ENCODE peak calls at places on chromosomes 3 and 15, in seven cellular contexts. One of them, this sample, is unnamed.
A peak's percentile ranks its signal among the peaks of the same experiment; 100 is the strongest.

GRCh38 chr3:48727511-48727910 is 10.5 kb upstream of the IP6K2 start:
- DNase-seq in AG10803: no peak
- DNase-seq in GM06990: no peak
- DNase-seq in pancreas: no peak
- DNase-seq in right lobe of liver: no peak
- DNase-seq in ovary: no peak
- DNase-seq in colonic mucosa: no peak
- DNase-seq in this sample: no peak

GRCh38 chr3:126567696-126568438 is 9.1 kb upstream of the C3orf22 start:
- DNase-seq in AG10803: no peak
- DNase-seq in GM06990: no peak
- DNase-seq in pancreas: no peak
- DNase-seq in right lobe of liver: no peak
- DNase-seq in ovary: no peak
- DNase-seq in colonic mucosa: no peak
- DNase-seq in this sample: no peak

GRCh38 chr3:46673151-46674030 is 20.1 kb downstream of the ALS2CL start:
- DNase-seq in AG10803: no peak
- DNase-seq in GM06990: no peak
- DNase-seq in pancreas: peak; percentile 39
- DNase-seq in right lobe of liver: peak; percentile 11
- DNase-seq in ovary: no peak
- DNase-seq in colonic mucosa: no peak
- DNase-seq in this sample: no peak

GRCh38 chr3:105606052-105606451 is 239.3 kb downstream of the ALCAM start:
- DNase-seq in AG10803: peak; percentile 51
- DNase-seq in GM06990: no peak
- DNase-seq in pancreas: no peak
- DNase-seq in right lobe of liver: no peak
- DNase-seq in ovary: no peak
- DNase-seq in colonic mucosa: no peak
- DNase-seq in this sample: peak; percentile 58

GRCh38 chr15:24898715-24899278 is 56.0 kb upstream of the SNRPN start:
- DNase-seq in AG10803: no peak
- DNase-seq in GM06990: no peak
- DNase-seq in pancreas: no peak
- DNase-seq in right lobe of liver: no peak
- DNase-seq in ovary: no peak
- DNase-seq in colonic mucosa: no peak
- DNase-seq in this sample: no peak

GRCh38 chr3:77795013-77795412 is 755.1 kb downstream of the ROBO2 start:
- DNase-seq in AG10803: no peak
- DNase-seq in GM06990: no peak
- DNase-seq in pancreas: no peak
- DNase-seq in right lobe of liver: no peak
- DNase-seq in ovary: no peak
- DNase-seq in colonic mucosa: peak; percentile 39
- DNase-seq in this sample: no peak

GRCh38 chr3:128395500-128396125 is 71.1 kb downstream of the DNAJB8 start:
- DNase-seq in AG10803: peak; percentile 9
- DNase-seq in GM06990: no peak
- DNase-seq in pancreas: peak; percentile 76
- DNase-seq in right lobe of liver: no peak
- DNase-seq in ovary: peak; percentile 44
- DNase-seq in colonic mucosa: no peak
- DNase-seq in this sample: peak; percentile 22

GRCh38 chr3:53846851-53847155 is 435 bp downstream of the IL17RB start:
- DNase-seq in AG10803: no peak
- DNase-seq in GM06990: no peak
- DNase-seq in pancreas: no peak
- DNase-seq in right lobe of liver: no peak
- DNase-seq in ovary: no peak
- DNase-seq in colonic mucosa: no peak
- DNase-seq in this sample: no peak

GRCh38 chr3:195813916-195814486 is 2.3 kb upstream of the MUC4 start:
- DNase-seq in AG10803: no peak
- DNase-seq in GM06990: no peak
- DNase-seq in pancreas: peak; percentile 40
- DNase-seq in right lobe of liver: no peak
- DNase-seq in ovary: no peak
- DNase-seq in colonic mucosa: no peak
- DNase-seq in this sample: no peak

GRCh38 chr3:184234224-184234623 is 4.8 kb downstream of the VWA5B2 start:
- DNase-seq in AG10803: peak; percentile 68
- DNase-seq in GM06990: no peak
- DNase-seq in pancreas: peak; percentile 79
- DNase-seq in right lobe of liver: no peak
- DNase-seq in ovary: no peak
- DNase-seq in colonic mucosa: no peak
- DNase-seq in this sample: peak; percentile 76

GRCh38 chr3:130907966-130908365 is 14.1 kb downstream of the ATP2C1 start:
- DNase-seq in AG10803: no peak
- DNase-seq in GM06990: no peak
- DNase-seq in pancreas: no peak
- DNase-seq in right lobe of liver: no peak
- DNase-seq in ovary: no peak
- DNase-seq in colonic mucosa: no peak
- DNase-seq in this sample: no peak
- TF ChIP-seq CTCF in AG10803: no peak
- TF ChIP-seq CTCF in GM06990: no peak
- TF ChIP-seq CTCF in pancreas: no peak
- TF ChIP-seq CTCF in right lobe of liver: no peak
- TF ChIP-seq CTCF in ovary: no peak
- TF ChIP-seq CTCF in colonic mucosa: no peak
- TF ChIP-seq CTCF in this sample: no peak

GRCh38 chr3:188439080-188439479 is 285.1 kb downstream of the LPP start:
- DNase-seq in AG10803: no peak
- DNase-seq in GM06990: no peak
- DNase-seq in pancreas: no peak
- DNase-seq in right lobe of liver: no peak
- DNase-seq in ovary: no peak
- DNase-seq in colonic mucosa: no peak
- DNase-seq in this sample: no peak
- H3K4me3 ChIP-seq in AG10803: no peak overlapping the region
- H3K4me3 ChIP-seq in GM06990: no peak overlapping the region
- H3K4me3 ChIP-seq in pancreas: no peak overlapping the region
- H3K4me3 ChIP-seq in right lobe of liver: no peak overlapping the region
- H3K4me3 ChIP-seq in ovary: no peak overlapping the region
- H3K4me3 ChIP-seq in colonic mucosa: no peak overlapping the region
- H3K4me3 ChIP-seq in this sample: no peak overlapping the region

GRCh38 chr3:50212502-50212901 is 7.4 kb downstream of the SLC38A3 start:
- DNase-seq in AG10803: no peak
- DNase-seq in GM06990: no peak
- DNase-seq in pancreas: no peak
- DNase-seq in right lobe of liver: no peak
- DNase-seq in ovary: no peak
- DNase-seq in colonic mucosa: no peak
- DNase-seq in this sample: no peak
- TF ChIP-seq CTCF in AG10803: peak; percentile 20
- TF ChIP-seq CTCF in GM06990: peak; percentile 14
- TF ChIP-seq CTCF in pancreas: no peak
- TF ChIP-seq CTCF in right lobe of liver: peak; percentile 21
- TF ChIP-seq CTCF in ovary: no peak
- TF ChIP-seq CTCF in colonic mucosa: no peak
- TF ChIP-seq CTCF in this sample: no peak

GRCh38 chr3:149872589-149872988 is 59.6 kb downstream of the RNF13 start:
- DNase-seq in AG10803: no peak
- DNase-seq in GM06990: no peak
- DNase-seq in pancreas: no peak
- DNase-seq in right lobe of liver: no peak
- DNase-seq in ovary: no peak
- DNase-seq in colonic mucosa: no peak
- DNase-seq in this sample: no peak

GRCh38 chr3:149871855-149872254 is 58.8 kb downstream of the RNF13 start:
- DNase-seq in AG10803: peak; percentile 17
- DNase-seq in GM06990: no peak
- DNase-seq in pancreas: no peak
- DNase-seq in right lobe of liver: no peak
- DNase-seq in ovary: no peak
- DNase-seq in colonic mucosa: no peak
- DNase-seq in this sample: no peak

DNA sequence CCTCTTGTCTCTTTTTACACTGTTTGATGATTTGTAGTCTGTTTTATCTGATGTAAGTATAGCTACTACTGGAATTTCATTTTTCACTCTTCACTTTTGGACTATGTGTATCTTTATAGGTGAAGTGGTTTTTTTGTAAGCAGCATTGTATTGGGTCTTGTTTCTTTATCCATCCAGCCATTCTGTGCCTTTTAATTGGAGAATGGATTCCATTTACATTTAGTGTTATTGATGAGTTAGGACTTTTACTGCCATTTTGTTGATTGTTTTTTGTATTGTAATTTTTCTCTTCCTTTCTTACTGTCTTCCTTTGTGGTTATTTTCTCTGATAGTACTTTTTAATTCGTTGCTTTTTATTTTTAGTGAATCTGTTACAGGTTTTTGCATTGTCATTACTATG is 54.5 kb downstream of the RNF13 start:
- DNase-seq in AG10803: no peak
- DNase-seq in GM06990: no peak
- DNase-seq in pancreas: no peak
- DNase-seq in right lobe of liver: no peak
- DNase-seq in ovary: no peak
- DNase-seq in colonic mucosa: no peak
- DNase-seq in this sample: no peak
- H3K4me3 ChIP-seq in AG10803: no peak overlapping the region
- H3K4me3 ChIP-seq in GM06990: no peak overlapping the region
- H3K4me3 ChIP-seq in pancreas: no peak overlapping the region
- H3K4me3 ChIP-seq in right lobe of liver: no peak overlapping the region
- H3K4me3 ChIP-seq in ovary: no peak overlapping the region
- H3K4me3 ChIP-seq in colonic mucosa: no peak overlapping the region
- H3K4me3 ChIP-seq in this sample: no peak overlapping the region

DNA sequence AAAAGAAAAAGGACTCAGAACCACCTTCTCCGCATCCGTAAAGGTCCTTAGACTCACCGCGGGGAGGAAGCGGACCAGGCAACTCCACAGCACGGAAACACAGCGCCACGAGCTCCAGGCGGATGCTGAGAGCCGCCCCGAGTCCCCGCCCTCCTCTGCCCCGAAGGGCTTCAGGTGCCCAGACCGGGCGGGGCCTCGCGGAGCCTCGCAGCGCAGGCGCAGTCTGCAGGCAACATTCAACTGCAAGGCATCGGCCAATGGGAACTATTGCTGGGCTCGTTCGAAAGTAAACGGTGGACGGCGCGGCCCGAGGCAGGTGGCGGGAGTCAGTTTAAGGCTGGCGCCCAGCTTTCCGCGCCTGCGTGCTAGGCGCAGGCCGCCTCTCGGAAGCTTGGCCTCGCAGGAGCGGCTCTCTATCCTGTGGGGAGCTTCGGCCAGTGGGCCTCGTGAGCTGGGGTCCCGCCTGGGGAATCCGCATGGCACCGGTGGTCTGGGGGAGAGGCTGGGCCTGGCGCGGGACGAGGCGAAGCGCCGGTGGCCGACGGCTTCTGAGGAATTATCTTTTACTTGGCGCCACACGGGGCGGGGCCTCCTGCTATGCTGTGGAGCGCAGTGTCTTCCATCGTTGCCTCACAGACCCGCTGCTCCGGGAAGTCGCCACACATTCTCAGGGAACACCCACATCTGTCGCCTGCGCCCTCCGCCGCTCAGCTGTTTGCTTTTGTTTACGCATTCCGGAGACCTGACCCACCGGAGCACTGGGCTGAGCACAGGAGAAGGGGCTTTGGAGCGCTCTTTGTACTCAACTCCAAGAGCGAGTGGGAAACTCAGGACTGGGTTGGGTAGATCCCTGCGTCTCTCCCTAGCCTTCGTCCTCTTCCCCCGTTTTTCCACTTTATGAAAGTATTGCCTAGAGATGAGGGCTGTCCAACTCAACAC is at the start of gene TRIM59:
- DNase-seq in AG10803: peak; percentile 96
- DNase-seq in GM06990: peak; percentile 99
- DNase-seq in pancreas: peak; percentile 93
- DNase-seq in right lobe of liver: peak; percentile 89
- DNase-seq in ovary: peak; percentile 82
- DNase-seq in colonic mucosa: peak; percentile 95
- DNase-seq in this sample: peak; percentile 99
- TF ChIP-seq CTCF in AG10803: no peak
- TF ChIP-seq CTCF in GM06990: no peak
- TF ChIP-seq CTCF in pancreas: no peak
- TF ChIP-seq CTCF in right lobe of liver: no peak
- TF ChIP-seq CTCF in ovary: no peak
- TF ChIP-seq CTCF in colonic mucosa: no peak
- TF ChIP-seq CTCF in this sample: no peak

GRCh38 chr3:52451237-52452083 is 2.4 kb downstream of the TNNC1 start:
- DNase-seq in AG10803: no peak
- DNase-seq in GM06990: no peak
- DNase-seq in pancreas: no peak
- DNase-seq in right lobe of liver: no peak
- DNase-seq in ovary: peak; percentile 28
- DNase-seq in colonic mucosa: no peak
- DNase-seq in this sample: no peak
- H3K4me3 ChIP-seq in AG10803: no peak overlapping the region
- H3K4me3 ChIP-seq in GM06990: no peak overlapping the region
- H3K4me3 ChIP-seq in pancreas: no peak overlapping the region
- H3K4me3 ChIP-seq in right lobe of liver: no peak overlapping the region
- H3K4me3 ChIP-seq in ovary: no peak overlapping the region
- H3K4me3 ChIP-seq in colonic mucosa: no peak overlapping the region
- H3K4me3 ChIP-seq in this sample: no peak overlapping the region

DNA sequence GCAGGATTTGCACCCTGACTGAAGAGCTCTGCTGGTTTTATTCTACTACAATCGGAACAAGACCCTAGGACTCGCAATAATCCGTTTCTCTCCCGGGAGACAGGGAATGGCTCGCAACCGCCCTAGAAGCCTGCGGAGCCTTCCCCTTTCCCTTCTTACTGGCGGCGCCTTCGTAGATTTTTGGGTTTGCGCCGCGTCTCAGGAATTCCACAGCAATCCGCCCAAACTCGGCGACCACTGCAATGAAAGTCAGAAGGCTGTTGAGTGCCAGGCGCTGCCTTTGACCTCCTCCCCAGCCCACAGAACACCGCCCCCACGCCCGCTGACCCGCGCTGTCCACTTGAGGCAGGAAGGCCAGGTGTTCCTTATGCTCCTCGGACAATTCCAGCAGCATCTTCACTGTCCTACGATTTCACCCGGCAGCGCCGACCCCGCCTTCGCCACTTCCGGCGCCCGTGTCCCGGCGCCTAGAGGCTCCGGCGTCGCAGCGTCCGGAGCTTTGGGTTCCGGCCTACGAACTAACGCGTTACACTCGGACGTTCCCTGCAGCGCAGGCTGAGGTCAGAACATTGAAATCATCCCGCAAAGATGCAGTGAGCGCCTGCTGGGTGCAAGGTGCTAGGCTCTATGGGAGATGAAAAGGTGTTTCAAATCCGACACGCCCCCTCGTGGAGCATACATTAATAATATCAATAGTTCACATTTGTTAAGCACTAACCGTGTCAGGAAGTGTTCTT is at the start of gene COMMD2:
- DNase-seq in AG10803: peak; percentile 83
- DNase-seq in GM06990: peak; percentile 90
- DNase-seq in pancreas: peak; percentile 84
- DNase-seq in right lobe of liver: peak; percentile 79
- DNase-seq in ovary: peak; percentile 81
- DNase-seq in colonic mucosa: peak; percentile 73
- DNase-seq in this sample: peak; percentile 81
- TF ChIP-seq CTCF in AG10803: peak; percentile 30
- TF ChIP-seq CTCF in GM06990: peak; percentile 37
- TF ChIP-seq CTCF in pancreas: no peak
- TF ChIP-seq CTCF in right lobe of liver: peak; percentile 32
- TF ChIP-seq CTCF in ovary: no peak
- TF ChIP-seq CTCF in colonic mucosa: no peak
- TF ChIP-seq CTCF in this sample: no peak